ENCODE peak calls at places on chromosomes 4 and X, in five cellular contexts. One of them, this sample, is unnamed.

GRCh38 chr4:150381671-150382427 is 200.1 kb upstream of the MAB21L2 start:
- DNase-seq in breast epithelium: no peak
- DNase-seq in esophagus muscularis mucosa: no peak
- DNase-seq in prostate gland: no peak
- DNase-seq in GM12891: no peak
- DNase-seq in this sample: no peak

GRCh38 chr4:25223770-25224375 is 10.0 kb upstream of the PI4K2B start:
- DNase-seq in breast epithelium: no peak
- DNase-seq in esophagus muscularis mucosa: no peak
- DNase-seq in prostate gland: no peak
- DNase-seq in GM12891: no peak
- DNase-seq in this sample: no peak

GRCh38 chr4:2378408-2378807 is 40.0 kb downstream of the ZFYVE28 start:
- DNase-seq in breast epithelium: no peak
- DNase-seq in esophagus muscularis mucosa: no peak
- DNase-seq in prostate gland: no peak
- DNase-seq in GM12891: no peak
- DNase-seq in this sample: no peak

GRCh38 chrX:131288738-131289511 is at the start of gene IGSF1:
- DNase-seq in breast epithelium: no peak
- DNase-seq in esophagus muscularis mucosa: no peak
- DNase-seq in prostate gland: peak
- DNase-seq in GM12891: no peak
- DNase-seq in this sample: no peak

GRCh38 chr4:172830295-172830764 is 338.3 kb upstream of the GALNT7 start:
- DNase-seq in breast epithelium: no peak
- DNase-seq in esophagus muscularis mucosa: no peak
- DNase-seq in prostate gland: no peak
- DNase-seq in GM12891: no peak
- DNase-seq in this sample: no peak

GRCh38 chr4:119646347-119647071 is 17.9 kb upstream of the PDE5A start:
- DNase-seq in breast epithelium: no peak
- DNase-seq in esophagus muscularis mucosa: no peak
- DNase-seq in prostate gland: peak
- DNase-seq in GM12891: no peak
- DNase-seq in this sample: no peak

GRCh38 chr4:156762851-156763250 is 208.7 kb downstream of the PDGFC start:
- DNase-seq in breast epithelium: no peak
- DNase-seq in esophagus muscularis mucosa: no peak
- DNase-seq in prostate gland: no peak
- DNase-seq in GM12891: no peak
- DNase-seq in this sample: no peak

GRCh38 chr4:187550256-187550950 is 445.2 kb upstream of the ZFP42 start:
- DNase-seq in breast epithelium: no peak
- DNase-seq in esophagus muscularis mucosa: no peak
- DNase-seq in prostate gland: no peak
- DNase-seq in GM12891: no peak
- DNase-seq in this sample: no peak

GRCh38 chrX:154732421-154733071 is 18.3 kb downstream of the GAB3 start:
- DNase-seq in breast epithelium: no peak
- DNase-seq in esophagus muscularis mucosa: no peak
- DNase-seq in prostate gland: no peak
- DNase-seq in GM12891: no peak
- DNase-seq in this sample: no peak

GRCh38 chrX:40531056-40531826 is 49.5 kb upstream of the ATP6AP2 start:
- DNase-seq in breast epithelium: no peak
- DNase-seq in esophagus muscularis mucosa: no peak
- DNase-seq in prostate gland: peak
- DNase-seq in GM12891: no peak
- DNase-seq in this sample: no peak

GRCh38 chrX:10110984-10111363 is 45.8 kb upstream of the CLCN4 start:
- DNase-seq in breast epithelium: no peak
- DNase-seq in esophagus muscularis mucosa: no peak
- DNase-seq in prostate gland: no peak
- DNase-seq in GM12891: no peak
- DNase-seq in this sample: peak

GRCh38 chrX:45070116-45071007 is 130.3 kb downstream of the DIPK2B start:
- DNase-seq in breast epithelium: no peak
- DNase-seq in esophagus muscularis mucosa: no peak
- DNase-seq in prostate gland: no peak
- DNase-seq in GM12891: no peak
- DNase-seq in this sample: no peak

GRCh38 chr4:153467897-153468262 is 1.7 kb downstream of the TMEM131L start:
- DNase-seq in breast epithelium: no peak
- DNase-seq in esophagus muscularis mucosa: no peak
- DNase-seq in prostate gland: no peak
- DNase-seq in GM12891: no peak
- DNase-seq in this sample: no peak

GRCh38 chrX:107851215-107851614 is 25.5 kb downstream of the MID2 start:
- DNase-seq in breast epithelium: no peak
- DNase-seq in esophagus muscularis mucosa: no peak
- DNase-seq in prostate gland: no peak
- DNase-seq in GM12891: no peak
- DNase-seq in this sample: no peak

GRCh38 chr4:148589182-148589581 is 147.0 kb upstream of the NR3C2 start:
- DNase-seq in breast epithelium: no peak
- DNase-seq in esophagus muscularis mucosa: no peak
- DNase-seq in prostate gland: no peak
- DNase-seq in GM12891: no peak
- DNase-seq in this sample: no peak

GRCh38 chrX:86047174-86047991 is at the start of gene CHM:
- DNase-seq in breast epithelium: no peak
- DNase-seq in esophagus muscularis mucosa: peak
- DNase-seq in prostate gland: peak
- DNase-seq in GM12891: peak
- DNase-seq in this sample: peak

GRCh38 chrX:110310896-110311295 is 7.0 kb downstream of the AMMECR1 start:
- DNase-seq in breast epithelium: no peak
- DNase-seq in esophagus muscularis mucosa: no peak
- DNase-seq in prostate gland: no peak
- DNase-seq in GM12891: peak
- DNase-seq in this sample: peak

GRCh38 chrX:151694661-151695582 is at the start of gene PRRG3:
- DNase-seq in breast epithelium: no peak
- DNase-seq in esophagus muscularis mucosa: no peak
- DNase-seq in prostate gland: no peak
- DNase-seq in GM12891: no peak
- DNase-seq in this sample: no peak

GRCh38 chrX:42783456-42783855 is 5.5 kb upstream of the PPP1R2C start:
- DNase-seq in breast epithelium: no peak
- DNase-seq in esophagus muscularis mucosa: no peak
- DNase-seq in prostate gland: no peak
- DNase-seq in GM12891: no peak
- DNase-seq in this sample: no peak

GRCh38 chrX:85375333-85375738 is 4.1 kb downstream of the POF1B start:
- DNase-seq in breast epithelium: no peak
- DNase-seq in esophagus muscularis mucosa: no peak
- DNase-seq in prostate gland: no peak
- DNase-seq in GM12891: no peak
- DNase-seq in this sample: no peak

GRCh38 chr4:25376754-25377571 is at the start of gene ANAPC4:
- DNase-seq in breast epithelium: peak
- DNase-seq in esophagus muscularis mucosa: peak
- DNase-seq in prostate gland: peak
- DNase-seq in GM12891: peak
- DNase-seq in this sample: peak

GRCh38 chr4:142435599-142436235 is 410.4 kb downstream of the INPP4B start:
- DNase-seq in breast epithelium: peak
- DNase-seq in esophagus muscularis mucosa: no peak
- DNase-seq in prostate gland: no peak
- DNase-seq in GM12891: no peak
- DNase-seq in this sample: no peak

GRCh38 chrX:110665636-110666035 is 130.0 kb downstream of the CHRDL1 start:
- DNase-seq in breast epithelium: no peak
- DNase-seq in esophagus muscularis mucosa: no peak
- DNase-seq in prostate gland: no peak
- DNase-seq in GM12891: no peak
- DNase-seq in this sample: no peak

GRCh38 chrX:18873189-18873791 is 110.6 kb downstream of the PHKA2 start:
- DNase-seq in breast epithelium: no peak
- DNase-seq in esophagus muscularis mucosa: no peak
- DNase-seq in prostate gland: no peak
- DNase-seq in GM12891: no peak
- DNase-seq in this sample: no peak

GRCh38 chr4:88742561-88742960 is 44.9 kb upstream of the NAP1L5 start:
- DNase-seq in breast epithelium: no peak
- DNase-seq in esophagus muscularis mucosa: no peak
- DNase-seq in prostate gland: no peak
- DNase-seq in GM12891: no peak
- DNase-seq in this sample: no peak

GRCh38 chrX:74519870-74520269 is 94.6 kb downstream of the RLIM start:
- DNase-seq in breast epithelium: no peak
- DNase-seq in esophagus muscularis mucosa: no peak
- DNase-seq in prostate gland: no peak
- DNase-seq in GM12891: no peak
- DNase-seq in this sample: no peak

GRCh38 chrX:136646602-136647239 is 1.2 kb upstream of the CD40LG start:
- DNase-seq in breast epithelium: no peak
- DNase-seq in esophagus muscularis mucosa: no peak
- DNase-seq in prostate gland: no peak
- DNase-seq in GM12891: no peak
- DNase-seq in this sample: no peak

GRCh38 chr4:119479180-119479814 is 149.3 kb downstream of the PDE5A start:
- DNase-seq in breast epithelium: no peak
- DNase-seq in esophagus muscularis mucosa: no peak
- DNase-seq in prostate gland: no peak
- DNase-seq in GM12891: no peak
- DNase-seq in this sample: no peak

GRCh38 chrX:19625612-19626011 is 110.3 kb upstream of the MAP3K15 start:
- DNase-seq in breast epithelium: no peak
- DNase-seq in esophagus muscularis mucosa: no peak
- DNase-seq in prostate gland: no peak
- DNase-seq in GM12891: no peak
- DNase-seq in this sample: no peak

GRCh38 chr4:153156263-153156662 is 48.0 kb upstream of the TRIM2 start:
- DNase-seq in breast epithelium: no peak
- DNase-seq in esophagus muscularis mucosa: no peak
- DNase-seq in prostate gland: no peak
- DNase-seq in GM12891: no peak
- DNase-seq in this sample: no peak

GRCh38 chrX:68895339-68896250 is 66.8 kb downstream of the EFNB1 start:
- DNase-seq in breast epithelium: peak
- DNase-seq in esophagus muscularis mucosa: no peak
- DNase-seq in prostate gland: peak
- DNase-seq in GM12891: no peak
- DNase-seq in this sample: no peak

GRCh38 chr4:140935259-140935658 is 179.1 kb upstream of the TBC1D9 start:
- DNase-seq in breast epithelium: no peak
- DNase-seq in esophagus muscularis mucosa: no peak
- DNase-seq in prostate gland: no peak
- DNase-seq in GM12891: no peak
- DNase-seq in this sample: no peak

GRCh38 chr4:183738081-183738673 is 79.1 kb downstream of the TRAPPC11 start:
- DNase-seq in breast epithelium: no peak
- DNase-seq in esophagus muscularis mucosa: no peak
- DNase-seq in prostate gland: no peak
- DNase-seq in GM12891: no peak
- DNase-seq in this sample: no peak

GRCh38 chrX:63428348-63428747 is 77.2 kb upstream of the SPIN4 start:
- DNase-seq in breast epithelium: no peak
- DNase-seq in esophagus muscularis mucosa: no peak
- DNase-seq in prostate gland: no peak
- DNase-seq in GM12891: no peak
- DNase-seq in this sample: no peak

GRCh38 chrX:479273-479981 is 92.7 kb upstream of the PPP2R3B start:
- DNase-seq in breast epithelium: no peak
- DNase-seq in esophagus muscularis mucosa: no peak
- DNase-seq in prostate gland: no peak
- DNase-seq in GM12891: no peak
- DNase-seq in this sample: no peak

GRCh38 chr4:87843936-87844335 is 11.2 kb downstream of the MEPE start:
- DNase-seq in breast epithelium: no peak
- DNase-seq in esophagus muscularis mucosa: no peak
- DNase-seq in prostate gland: no peak
- DNase-seq in GM12891: no peak
- DNase-seq in this sample: no peak

GRCh38 chr4:38152721-38153412 is 192.7 kb downstream of the PTTG2 start:
- DNase-seq in breast epithelium: no peak
- DNase-seq in esophagus muscularis mucosa: no peak
- DNase-seq in prostate gland: no peak
- DNase-seq in GM12891: no peak
- DNase-seq in this sample: no peak

GRCh38 chr4:28226962-28227361 is 1366.3 kb downstream of the STIM2 start:
- DNase-seq in breast epithelium: no peak
- DNase-seq in esophagus muscularis mucosa: no peak
- DNase-seq in prostate gland: no peak
- DNase-seq in GM12891: no peak
- DNase-seq in this sample: no peak
- TF ChIP-seq POLR2AphosphoS5 in breast epithelium: no peak
- TF ChIP-seq POLR2AphosphoS5 in esophagus muscularis mucosa: no peak
- TF ChIP-seq POLR2AphosphoS5 in prostate gland: no peak
- TF ChIP-seq POLR2AphosphoS5 in GM12891: no peak
- TF ChIP-seq POLR2AphosphoS5 in this sample: no peak

DNA sequence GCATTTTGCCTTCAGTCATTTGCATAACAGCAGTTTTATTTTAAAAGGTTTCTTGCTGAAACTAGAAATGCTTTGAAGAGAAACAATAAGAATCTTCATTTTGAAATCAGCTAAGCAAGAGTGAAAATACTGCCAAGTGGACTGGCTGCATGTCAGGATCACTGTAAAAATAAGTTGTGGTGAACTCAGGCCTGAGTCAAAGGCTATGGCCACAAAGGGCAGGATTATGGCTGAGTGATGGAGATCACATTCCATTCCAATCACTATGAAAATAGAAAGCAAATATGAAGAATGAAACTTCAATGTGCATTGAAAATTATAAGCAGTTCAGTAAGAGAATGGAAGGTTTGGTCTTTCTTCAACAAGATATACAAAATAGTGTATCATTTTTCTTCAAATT is 224.5 kb downstream of the PCDH18 start:
- DNase-seq in breast epithelium: no peak
- DNase-seq in esophagus muscularis mucosa: no peak
- DNase-seq in prostate gland: no peak
- DNase-seq in GM12891: no peak
- DNase-seq in this sample: no peak
- TF ChIP-seq POLR2AphosphoS5 in breast epithelium: no peak
- TF ChIP-seq POLR2AphosphoS5 in esophagus muscularis mucosa: no peak
- TF ChIP-seq POLR2AphosphoS5 in prostate gland: no peak
- TF ChIP-seq POLR2AphosphoS5 in GM12891: no peak
- TF ChIP-seq POLR2AphosphoS5 in this sample: no peak

GRCh38 chr4:41212221-41213203 is 1.8 kb downstream of the APBB2 start:
- DNase-seq in breast epithelium: no peak
- DNase-seq in esophagus muscularis mucosa: no peak
- DNase-seq in prostate gland: peak
- DNase-seq in GM12891: no peak
- DNase-seq in this sample: no peak
- TF ChIP-seq POLR2AphosphoS5 in breast epithelium: no peak
- TF ChIP-seq POLR2AphosphoS5 in esophagus muscularis mucosa: no peak
- TF ChIP-seq POLR2AphosphoS5 in prostate gland: peak
- TF ChIP-seq POLR2AphosphoS5 in GM12891: no peak
- TF ChIP-seq POLR2AphosphoS5 in this sample: no peak

GRCh38 chr4:186243331-186243730 is 16.0 kb downstream of the KLKB1 start:
- DNase-seq in breast epithelium: no peak
- DNase-seq in esophagus muscularis mucosa: no peak
- DNase-seq in prostate gland: no peak
- DNase-seq in GM12891: no peak
- DNase-seq in this sample: no peak
- TF ChIP-seq POLR2AphosphoS5 in breast epithelium: no peak
- TF ChIP-seq POLR2AphosphoS5 in esophagus muscularis mucosa: no peak
- TF ChIP-seq POLR2AphosphoS5 in prostate gland: no peak
- TF ChIP-seq POLR2AphosphoS5 in GM12891: no peak
- TF ChIP-seq POLR2AphosphoS5 in this sample: no peak